ENCODE peak calls at places on chromosome 9, in six cellular contexts. C is heart left ventricle, I is ascending aorta, X is AG10803, A is GM23338, Q is cardiac muscle cell. M is an unnamed sample.

GRCh38 chr9:72473474-72474241 is 47.8 kb upstream of the TMC1 start:
- DNase-seq in I (no peak), Q (no peak), C (no peak), A (no peak), X (peak), M (no peak)

GRCh38 chr9:36450110-36450732 is 50.2 kb upstream of the RNF38 start:
- DNase-seq in I (no peak), X (peak), Q (peak), C (no peak), A (peak), M (peak)

GRCh38 chr9:72773570-72773969 is 179.3 kb downstream of the ALDH1A1 start:
- DNase-seq in I (no peak), Q (no peak), A (no peak), X (no peak), C (no peak), M (no peak)

GRCh38 chr9:91424403-91425176 is 958 bp upstream of the NFIL3 start:
- DNase-seq in I (peak), X (peak), A (peak), Q (peak), C (peak), M (peak)

GRCh38 chr9:85731128-85731630 is 10.6 kb downstream of the AGTPBP1 start:
- DNase-seq in C (no peak), A (no peak), X (no peak), I (no peak), Q (no peak), M (no peak)

GRCh38 chr9:68961587-68961986 is 52.3 kb downstream of the PRKACG start:
- DNase-seq in A (no peak), C (no peak), X (no peak), Q (no peak), I (no peak), M (no peak)

GRCh38 chr9:16912197-16912596 is 41.7 kb upstream of the BNC2 start:
- DNase-seq in X (no peak), Q (no peak), A (no peak), I (no peak), C (no peak), M (no peak)

GRCh38 chr9:130276121-130276520 is 10.6 kb downstream of the HMCN2 start:
- DNase-seq in A (no peak), I (no peak), C (no peak), Q (no peak), X (peak), M (peak)

GRCh38 chr9:105127863-105128220 is 116.6 kb upstream of the SLC44A1 start:
- DNase-seq in I (no peak), A (no peak), C (no peak), Q (no peak), X (peak), M (peak)

GRCh38 chr9:16417749-16418148 is 452.7 kb downstream of the BNC2 start:
- DNase-seq in C (no peak), Q (no peak), X (no peak), A (no peak), I (no peak), M (peak)

GRCh38 chr9:36207016-36207415 is 16.3 kb downstream of the CLTA start:
- DNase-seq in X (no peak), I (no peak), C (no peak), Q (no peak), A (no peak), M (no peak)

GRCh38 chr9:90132866-90133265 is 509.8 kb downstream of the DIRAS2 start:
- DNase-seq in X (no peak), I (no peak), A (no peak), Q (no peak), C (no peak), M (no peak)

GRCh38 chr9:20125721-20126120 is 336.9 kb upstream of the SLC24A2 start:
- DNase-seq in I (no peak), A (no peak), C (no peak), Q (peak), X (no peak), M (no peak)

GRCh38 chr9:78210841-78211301 is 25.0 kb upstream of the CEP78 start:
- DNase-seq in C (no peak), X (no peak), I (no peak), Q (no peak), A (no peak), M (no peak)

GRCh38 chr9:27165670-27166069 is 56.6 kb downstream of the TEK start:
- DNase-seq in I (no peak), X (no peak), Q (no peak), C (no peak), A (peak), M (no peak)

GRCh38 chr9:124122321-124122720 is 110.8 kb downstream of the LHX2 start:
- DNase-seq in C (no peak), X (peak), Q (no peak), A (no peak), I (no peak), M (no peak)

GRCh38 chr9:124661184-124661755 is 109.8 kb downstream of the NR6A1 start:
- DNase-seq in C (no peak), X (no peak), I (no peak), Q (peak), A (no peak), M (peak)

GRCh38 chr9:92425578-92425977 is 1.3 kb upstream of the OMD start:
- DNase-seq in I (no peak), A (no peak), Q (no peak), C (no peak), X (peak), M (no peak)

GRCh38 chr9:34562136-34562745 is 27.3 kb downstream of the CNTFR start:
- DNase-seq in X (no peak), I (no peak), C (no peak), Q (no peak), A (peak), M (peak)

GRCh38 chr9:115444941-115445340 is 327.0 kb upstream of the TNC start:
- DNase-seq in I (no peak), X (peak), Q (no peak), A (no peak), C (no peak), M (no peak)

GRCh38 chr9:115254781-115255180 is 136.8 kb upstream of the TNC start:
- DNase-seq in A (no peak), C (no peak), X (no peak), I (no peak), Q (peak), M (no peak)

GRCh38 chr9:15485836-15486678 is 24.7 kb downstream of the PSIP1 start:
- DNase-seq in I (no peak), A (peak), Q (peak), C (no peak), X (peak), M (peak)

GRCh38 chr9:120925535-120926396 is 830 bp downstream of the TRAF1 start:
- DNase-seq in A (no peak), C (no peak), Q (no peak), X (peak), I (peak), M (peak)

GRCh38 chr9:91723420-91724067 is 226.5 kb downstream of the ROR2 start:
- DNase-seq in X (no peak), Q (no peak), A (no peak), I (no peak), C (no peak), M (no peak)

GRCh38 chr9:33731142-33731541 is 64.2 kb upstream of the PRSS3 start:
- DNase-seq in I (no peak), A (no peak), Q (no peak), X (no peak), C (no peak), M (no peak)

GRCh38 chr9:33813712-33814641 is 3.0 kb upstream of the UBE2R2 start:
- DNase-seq in C (no peak), Q (peak), A (peak), X (peak), I (no peak), M (peak)

DNA sequence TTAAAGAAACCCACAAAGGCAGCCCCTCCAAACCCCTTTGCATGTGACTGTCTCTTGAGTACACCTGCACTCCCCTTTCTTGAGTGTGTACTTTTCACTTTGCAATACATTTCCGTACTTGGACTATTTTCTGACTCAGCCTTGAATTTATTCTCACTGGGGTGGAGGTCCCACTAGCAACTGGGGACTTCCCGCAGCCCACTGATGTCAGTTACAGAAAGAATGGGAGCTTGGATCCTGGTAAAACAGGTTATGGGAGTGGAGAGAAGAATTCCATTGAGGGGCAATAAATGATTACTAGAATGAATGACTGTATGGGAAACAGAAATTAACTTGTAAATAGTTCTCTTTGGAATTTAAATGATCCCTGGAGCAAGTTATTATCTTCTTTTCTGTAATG is 58.2 kb upstream of the SPATA31C2 start:
- DNase-seq in C (no peak), I (no peak), Q (no peak), A (no peak), X (no peak), M (no peak)
- TF ChIP-seq CTCF in C (no peak), I (no peak), Q (no peak), A (no peak), X (no peak), M (no peak)

DNA sequence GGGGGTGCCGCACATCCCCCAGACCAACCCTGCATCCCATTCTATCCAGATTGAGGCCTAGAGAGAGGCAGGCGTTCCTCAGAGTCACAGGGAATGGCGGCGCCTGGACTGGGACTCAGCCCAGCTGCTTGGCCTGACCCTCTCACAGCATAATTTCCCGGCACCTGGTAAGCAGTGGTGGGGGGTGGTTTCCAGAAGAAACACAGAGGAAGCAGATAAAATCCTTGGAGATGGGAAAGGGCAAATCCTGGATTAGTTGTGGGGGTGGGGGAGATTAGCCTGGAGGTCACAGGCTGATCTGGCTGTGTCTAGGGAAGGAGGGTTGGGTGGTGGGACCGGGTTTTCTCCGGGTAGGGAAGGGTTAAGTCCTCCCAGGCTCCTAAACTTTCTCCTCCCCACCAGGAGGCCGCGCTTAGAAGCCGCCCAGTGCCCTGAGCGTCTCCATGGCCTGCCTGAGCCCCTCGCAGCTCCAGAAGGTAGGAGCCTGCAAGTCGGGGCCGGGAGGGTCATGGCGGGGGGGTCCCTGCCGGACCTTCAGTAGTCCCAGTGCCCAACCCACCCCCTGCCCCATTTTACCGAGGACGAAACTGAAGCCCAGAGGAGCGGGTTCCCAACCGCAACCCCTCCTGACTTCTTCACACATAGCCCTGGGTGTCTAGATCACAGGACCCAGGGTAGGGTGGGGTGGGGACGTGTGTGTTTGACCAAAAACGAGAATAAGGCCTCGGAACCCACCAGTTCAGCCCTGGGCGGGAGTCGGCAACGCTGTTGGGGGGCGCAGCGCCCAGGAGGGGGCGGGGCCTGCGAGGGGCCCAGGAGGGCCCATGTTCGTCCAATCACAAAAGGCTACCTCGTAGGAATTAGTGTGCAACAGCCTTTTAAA is 1.3 kb downstream of the PHYHD1 start:
- DNase-seq in I (no peak), A (peak), X (peak), Q (peak), C (peak), M (no peak)
- TF ChIP-seq CTCF in I (no peak), A (no peak), X (peak), Q (peak), C (no peak), M (no peak)

GRCh38 chr9:113875420-113875916 is 641 bp upstream of the ZNF618 start:
- DNase-seq in I (no peak), X (no peak), Q (no peak), C (no peak), A (no peak), M (peak)

GRCh38 chr9:113875917-113876805 is at the start of gene ZNF618:
- DNase-seq in X (peak), Q (peak), C (peak), I (no peak), A (peak), M (peak)

GRCh38 chr9:113873926-113874325 is 2.2 kb upstream of the ZNF618 start:
- DNase-seq in Q (no peak), A (no peak), X (no peak), C (no peak), I (no peak), M (no peak)

GRCh38 chr9:113879318-113879717 is 3.2 kb downstream of the ZNF618 start:
- DNase-seq in I (no peak), Q (no peak), C (no peak), X (no peak), A (no peak), M (no peak)

DNA sequence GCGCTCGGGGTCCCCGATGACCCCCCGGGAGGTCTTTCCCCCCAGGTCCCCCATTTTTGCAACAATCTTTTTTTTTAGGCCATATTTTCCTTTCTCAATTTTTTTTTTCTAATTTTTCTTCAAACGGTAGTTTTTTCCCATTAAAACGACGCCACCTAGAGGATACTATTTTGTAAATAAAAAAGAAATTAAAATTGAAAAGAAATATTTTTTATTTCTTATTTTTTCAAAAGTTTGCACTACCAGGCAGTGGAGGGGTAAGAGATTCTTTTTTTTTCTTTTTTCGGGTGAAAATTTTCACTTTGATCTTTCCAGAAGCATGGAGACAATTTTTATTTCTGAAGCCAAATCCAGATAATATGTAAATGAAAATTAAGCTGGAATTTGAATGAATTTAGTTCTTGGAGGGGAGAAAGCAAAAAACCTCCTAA is 712 bp downstream of the ZNF618 start:
- DNase-seq in C (no peak), X (no peak), A (peak), Q (peak), I (no peak), M (no peak)
- TF ChIP-seq CTCF in C (peak), X (peak), A (no peak), Q (peak), I (peak), M (peak)

GRCh38 chr9:102551346-102551745 is 443.8 kb upstream of the CYLC2 start:
- DNase-seq in X (no peak), I (no peak), C (no peak), Q (no peak), A (no peak), M (no peak)
- TF ChIP-seq CTCF in X (no peak), I (no peak), C (no peak), Q (no peak), A (no peak), M (no peak)